ENCODE peak calls at places on chromosomes 5 and 9, in seven cellular contexts. One of them, this sample, is unnamed.

GRCh38 chr5:119049824-119050449 is 20.9 kb upstream of the DMXL1 start:
- DNase-seq in SK-N-SH: no peak
- DNase-seq in K562: no peak
- DNase-seq in HepG2: no peak
- DNase-seq in HCT116: no peak
- DNase-seq in H1: no peak
- DNase-seq in GM12878: no peak
- DNase-seq in this sample: no peak

GRCh38 chr9:72203205-72203803 is 54.1 kb downstream of the GDA start:
- DNase-seq in SK-N-SH: peak
- DNase-seq in K562: peak
- DNase-seq in HepG2: peak
- DNase-seq in HCT116: peak
- DNase-seq in H1: no peak
- DNase-seq in GM12878: no peak
- DNase-seq in this sample: peak

GRCh38 chr5:170885281-170885680 is 23.5 kb downstream of the RANBP17 start:
- DNase-seq in SK-N-SH: no peak
- DNase-seq in K562: no peak
- DNase-seq in HepG2: no peak
- DNase-seq in HCT116: no peak
- DNase-seq in H1: no peak
- DNase-seq in GM12878: no peak
- DNase-seq in this sample: no peak

GRCh38 chr9:134778841-134779411 is 101.7 kb upstream of the FCN2 start:
- DNase-seq in SK-N-SH: peak
- DNase-seq in K562: peak
- DNase-seq in HepG2: peak
- DNase-seq in HCT116: peak
- DNase-seq in H1: peak
- DNase-seq in GM12878: no peak
- DNase-seq in this sample: no peak

GRCh38 chr9:95773061-95773433 is 102.4 kb upstream of the ERCC6L2 start:
- DNase-seq in SK-N-SH: no peak
- DNase-seq in K562: no peak
- DNase-seq in HepG2: no peak
- DNase-seq in HCT116: no peak
- DNase-seq in H1: no peak
- DNase-seq in GM12878: no peak
- DNase-seq in this sample: no peak

GRCh38 chr9:127751269-127752054 is 16.4 kb upstream of the TOR2A start:
- DNase-seq in SK-N-SH: no peak
- DNase-seq in K562: peak
- DNase-seq in HepG2: no peak
- DNase-seq in HCT116: no peak
- DNase-seq in H1: peak
- DNase-seq in GM12878: no peak
- DNase-seq in this sample: no peak

GRCh38 chr9:128389395-128390149 is 18.4 kb downstream of the URM1 start:
- DNase-seq in SK-N-SH: no peak
- DNase-seq in K562: no peak
- DNase-seq in HepG2: no peak
- DNase-seq in HCT116: no peak
- DNase-seq in H1: no peak
- DNase-seq in GM12878: no peak
- DNase-seq in this sample: no peak

GRCh38 chr5:56837386-56837785 is 22.0 kb downstream of the MAP3K1 start:
- DNase-seq in SK-N-SH: no peak
- DNase-seq in K562: no peak
- DNase-seq in HepG2: no peak
- DNase-seq in HCT116: no peak
- DNase-seq in H1: no peak
- DNase-seq in GM12878: no peak
- DNase-seq in this sample: no peak

GRCh38 chr5:108818613-108819272 is 71.0 kb downstream of the FER start:
- DNase-seq in SK-N-SH: no peak
- DNase-seq in K562: no peak
- DNase-seq in HepG2: no peak
- DNase-seq in HCT116: no peak
- DNase-seq in H1: no peak
- DNase-seq in GM12878: peak
- DNase-seq in this sample: no peak

GRCh38 chr5:135400866-135401265 is 1.8 kb upstream of the MACROH2A1 start:
- DNase-seq in SK-N-SH: no peak
- DNase-seq in K562: no peak
- DNase-seq in HepG2: peak
- DNase-seq in HCT116: no peak
- DNase-seq in H1: no peak
- DNase-seq in GM12878: no peak
- DNase-seq in this sample: no peak

GRCh38 chr9:95627802-95628201 is 111.0 kb upstream of the PTCH1 start:
- DNase-seq in SK-N-SH: no peak
- DNase-seq in K562: no peak
- DNase-seq in HepG2: no peak
- DNase-seq in HCT116: no peak
- DNase-seq in H1: no peak
- DNase-seq in GM12878: no peak
- DNase-seq in this sample: no peak

GRCh38 chr5:20276061-20276958 is 288.3 kb upstream of the CDH18 start:
- DNase-seq in SK-N-SH: no peak
- DNase-seq in K562: no peak
- DNase-seq in HepG2: peak
- DNase-seq in HCT116: no peak
- DNase-seq in H1: no peak
- DNase-seq in GM12878: no peak
- DNase-seq in this sample: peak
- H3K27ac ChIP-seq in SK-N-SH: no peak
- H3K27ac ChIP-seq in K562: no peak
- H3K27ac ChIP-seq in HepG2: no peak
- H3K27ac ChIP-seq in HCT116: no peak
- H3K27ac ChIP-seq in H1: no peak
- H3K27ac ChIP-seq in GM12878: no peak
- H3K27ac ChIP-seq in this sample: no peak

DNA sequence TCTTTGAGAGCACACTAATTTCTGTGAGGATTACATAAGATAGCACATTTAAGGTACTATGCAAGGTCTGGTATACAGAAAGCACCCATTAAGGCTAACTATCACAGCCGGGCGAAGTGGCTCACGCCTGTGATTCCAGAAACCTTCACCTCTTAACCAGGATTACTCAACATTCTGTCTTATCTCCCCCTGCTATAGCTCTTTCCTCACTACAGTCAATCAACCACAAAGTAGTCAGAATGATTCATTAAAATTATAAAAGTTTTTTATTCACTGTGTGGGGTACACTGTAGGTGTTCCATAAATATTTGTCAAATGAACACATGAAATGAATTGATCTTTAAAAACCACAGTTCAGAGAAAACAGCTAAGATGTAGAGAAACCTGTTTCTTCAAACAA is 48.7 kb downstream of the CHD1 start:
- DNase-seq in SK-N-SH: no peak
- DNase-seq in K562: no peak
- DNase-seq in HepG2: no peak
- DNase-seq in HCT116: no peak
- DNase-seq in H1: no peak
- DNase-seq in GM12878: no peak
- DNase-seq in this sample: no peak
- TF ChIP-seq SIN3A in SK-N-SH: no peak
- TF ChIP-seq SIN3A in K562: no peak
- TF ChIP-seq SIN3A in HepG2: no peak
- TF ChIP-seq SIN3A in HCT116: no peak
- TF ChIP-seq SIN3A in H1: no peak
- TF ChIP-seq SIN3A in GM12878: no peak
- TF ChIP-seq SIN3A in this sample: no peak

GRCh38 chr5:107607656-107608368 is 62.9 kb downstream of the EFNA5 start:
- DNase-seq in SK-N-SH: no peak
- DNase-seq in K562: no peak
- DNase-seq in HepG2: no peak
- DNase-seq in HCT116: no peak
- DNase-seq in H1: no peak
- DNase-seq in GM12878: no peak
- DNase-seq in this sample: no peak
- TF ChIP-seq CTCF in SK-N-SH: no peak
- TF ChIP-seq CTCF in K562: no peak
- TF ChIP-seq CTCF in HepG2: no peak
- TF ChIP-seq CTCF in HCT116: no peak
- TF ChIP-seq CTCF in H1: peak
- TF ChIP-seq CTCF in GM12878: peak
- TF ChIP-seq CTCF in this sample: peak

GRCh38 chr5:1015545-1015944 is 6.9 kb downstream of the NKD2 start:
- DNase-seq in SK-N-SH: no peak
- DNase-seq in K562: no peak
- DNase-seq in HepG2: no peak
- DNase-seq in HCT116: no peak
- DNase-seq in H1: no peak
- DNase-seq in GM12878: no peak
- DNase-seq in this sample: no peak

GRCh38 chr5:1016036-1016435 is 7.4 kb downstream of the NKD2 start:
- DNase-seq in SK-N-SH: no peak
- DNase-seq in K562: no peak
- DNase-seq in HepG2: no peak
- DNase-seq in HCT116: no peak
- DNase-seq in H1: no peak
- DNase-seq in GM12878: no peak
- DNase-seq in this sample: no peak

GRCh38 chr5:1013948-1014301 is 5.3 kb downstream of the NKD2 start:
- DNase-seq in SK-N-SH: no peak
- DNase-seq in K562: no peak
- DNase-seq in HepG2: no peak
- DNase-seq in HCT116: no peak
- DNase-seq in H1: no peak
- DNase-seq in GM12878: no peak
- DNase-seq in this sample: no peak

GRCh38 chr5:1014346-1014745 is 5.7 kb downstream of the NKD2 start:
- DNase-seq in SK-N-SH: no peak
- DNase-seq in K562: no peak
- DNase-seq in HepG2: no peak
- DNase-seq in HCT116: no peak
- DNase-seq in H1: no peak
- DNase-seq in GM12878: no peak
- DNase-seq in this sample: no peak

GRCh38 chr5:1014781-1015221 is 6.2 kb downstream of the NKD2 start:
- DNase-seq in SK-N-SH: no peak
- DNase-seq in K562: no peak
- DNase-seq in HepG2: no peak
- DNase-seq in HCT116: no peak
- DNase-seq in H1: no peak
- DNase-seq in GM12878: no peak
- DNase-seq in this sample: no peak
- H3K27ac ChIP-seq in SK-N-SH: no peak
- H3K27ac ChIP-seq in K562: no peak
- H3K27ac ChIP-seq in HepG2: no peak
- H3K27ac ChIP-seq in HCT116: no peak
- H3K27ac ChIP-seq in H1: no peak
- H3K27ac ChIP-seq in GM12878: no peak
- H3K27ac ChIP-seq in this sample: no peak

This sample was measured in Panc1.